ENCODE peak calls at places on chromosome 19, in nine cellular contexts. J is body of pancreas; C is GM23248; S is left lung; V is K562; B is heart right ventricle; U is naive thymus-derived CD4-positive, alpha-beta T cell; N is uterus; R is PC-3. E is an unnamed sample.

GRCh38 chr19:41745761-41746160 is 9.6 kb upstream of the CEACAM6 start:
- DNase-seq in R (no peak), N (no peak), B (no peak), S (no peak), U (no peak), J (no peak), V (no peak), C (no peak), E (no peak)

GRCh38 chr19:42467437-42467760 is 24.7 kb upstream of the CXCL17 start:
- DNase-seq in R (no peak), U (no peak), N (no peak), B (no peak), S (no peak), V (no peak), J (no peak), C (no peak), E (no peak)

GRCh38 chr19:58409010-58409790 is 751 bp downstream of the ZNF584 start:
- DNase-seq in N (no peak), R (peak; percentile 56), U (no peak), V (no peak), J (no peak), B (no peak), S (no peak), C (peak; percentile 67), E (no peak)

GRCh38 chr19:17757125-17757524 is 5.8 kb downstream of the FCHO1 start:
- DNase-seq in V (no peak), J (peak; percentile 77), U (no peak), B (peak; percentile 61), R (peak; percentile 79), N (peak; percentile 53), S (peak; percentile 83), C (peak; percentile 63), E (no peak)

GRCh38 chr19:11197291-11198174 is at the start of gene KANK2:
- DNase-seq in J (peak; percentile 94), S (peak; percentile 94), N (peak; percentile 89), C (peak; percentile 90), U (peak; percentile 53), V (peak; percentile 97), R (peak; percentile 91), B (peak; percentile 82), E (peak; percentile 70)

GRCh38 chr19:2551172-2551863 is 75.4 kb downstream of the GADD45B start:
- DNase-seq in U (no peak), V (no peak), B (no peak), C (no peak), S (peak; percentile 10), N (no peak), R (no peak), J (no peak), E (no peak)

GRCh38 chr19:36377541-36378178 is 1.3 kb downstream of the ZFP14 start:
- DNase-seq in R (no peak), U (no peak), C (peak; percentile 15), S (no peak), V (no peak), J (no peak), B (no peak), N (no peak), E (no peak)

GRCh38 chr19:10516671-10517286 is 468 bp downstream of the S1PR5 start:
- DNase-seq in V (no peak), U (no peak), N (no peak), S (no peak), R (no peak), J (peak; percentile 27), B (no peak), C (peak; percentile 48), E (no peak)

GRCh38 chr19:661427-662196 is 1.4 kb downstream of the RNF126 start:
- DNase-seq in R (no peak), U (peak; percentile 70), N (no peak), C (peak; percentile 68), V (no peak), B (no peak), J (no peak), S (no peak), E (peak; percentile 76)

GRCh38 chr19:13846533-13847032 is 30.4 kb upstream of the NANOS3 start:
- DNase-seq in R (peak; percentile 95), U (peak; percentile 98), N (peak; percentile 80), B (peak; percentile 92), C (peak; percentile 96), J (peak; percentile 86), S (peak; percentile 98), V (peak; percentile 74), E (peak; percentile 99)

GRCh38 chr19:55400281-55401087 is 7.1 kb downstream of the UBE2S start:
- DNase-seq in U (no peak), C (no peak), J (no peak), B (no peak), R (no peak), S (no peak), V (no peak), N (no peak), E (no peak)

GRCh38 chr19:11024259-11024658 is 63.4 kb downstream of the SMARCA4 start:
- DNase-seq in C (no peak), J (no peak), B (no peak), S (no peak), V (no peak), U (no peak), R (no peak), N (no peak), E (no peak)

GRCh38 chr19:57850553-57851017 is 926 bp downstream of the ZNF587 start:
- DNase-seq in N (no peak), S (no peak), B (peak; percentile 11), C (peak; percentile 63), U (no peak), J (peak; percentile 19), V (peak; percentile 41), R (peak; percentile 73), E (no peak)

GRCh38 chr19:16621165-16621800 is 6.7 kb downstream of the MED26 start:
- DNase-seq in S (no peak), B (no peak), N (no peak), J (no peak), U (no peak), V (no peak), C (no peak), R (no peak), E (no peak)

GRCh38 chr19:40265055-40265762 is 19.9 kb downstream of the AKT2 start:
- DNase-seq in U (no peak), C (no peak), B (no peak), J (no peak), S (no peak), N (no peak), V (no peak), R (no peak), E (no peak)

GRCh38 chr19:40264314-40265054 is 20.7 kb downstream of the AKT2 start:
- DNase-seq in R (no peak), V (no peak), C (no peak), U (no peak), S (no peak), N (no peak), B (no peak), J (no peak), E (no peak)

GRCh38 chr19:40263440-40264313 is 21.5 kb downstream of the AKT2 start:
- DNase-seq in U (no peak), B (no peak), V (no peak), C (no peak), N (no peak), S (no peak), R (no peak), J (no peak), E (no peak)

GRCh38 chr19:40265763-40266099 is 19.4 kb downstream of the AKT2 start:
- DNase-seq in N (no peak), V (no peak), S (no peak), J (no peak), B (no peak), C (no peak), R (no peak), U (no peak), E (no peak)

GRCh38 chr19:40262422-40262821 is 22.7 kb downstream of the AKT2 start:
- DNase-seq in U (no peak), C (no peak), N (no peak), B (no peak), J (no peak), S (no peak), R (no peak), V (no peak), E (no peak)
- H3K4me3 ChIP-seq in U (no peak overlapping the region), C (no peak overlapping the region), N (no peak overlapping the region), B (no peak overlapping the region), J (no peak overlapping the region), S (no peak overlapping the region), R (no peak overlapping the region), V (no peak overlapping the region), E (no peak overlapping the region)

DNA sequence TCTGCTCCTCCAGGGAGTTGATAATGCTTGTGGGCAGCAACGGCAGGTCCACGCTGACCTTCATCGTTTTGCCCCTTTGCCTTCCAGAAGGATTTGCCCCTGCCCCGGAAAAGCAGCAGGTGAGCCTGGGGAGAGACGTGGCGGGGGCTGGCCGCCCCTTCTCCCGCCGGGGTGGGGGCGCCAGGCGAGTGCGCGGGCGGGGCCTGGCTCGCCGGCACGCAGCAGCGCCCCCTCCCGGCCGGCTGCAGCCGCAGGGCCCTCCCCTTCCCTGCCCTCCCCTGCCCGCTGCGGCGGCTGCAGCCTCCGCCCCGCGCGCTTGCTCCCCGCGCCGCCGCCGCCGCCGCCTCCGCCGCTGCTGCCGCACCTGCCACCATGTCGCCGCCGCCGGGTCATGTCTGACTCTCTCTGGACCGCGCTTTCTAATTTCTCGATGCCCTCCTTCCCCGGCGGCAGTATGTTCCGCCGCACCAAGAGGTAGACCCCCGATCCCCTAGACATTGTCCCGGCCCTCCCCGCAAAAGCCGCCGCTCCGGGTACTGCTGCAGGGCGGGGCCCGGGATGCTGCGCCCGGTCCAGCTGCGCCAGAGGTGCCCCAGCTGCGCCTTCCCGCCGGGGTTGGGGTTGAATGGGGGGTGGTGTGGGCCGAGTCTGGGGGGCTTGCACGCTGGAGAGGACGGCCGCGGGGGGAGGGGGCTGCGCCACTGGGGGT is at the start of gene MAST1:
- DNase-seq in B (no peak), J (peak; percentile 36), V (peak; percentile 79), N (no peak), U (peak; percentile 37), R (peak; percentile 80), S (peak; percentile 81), C (peak; percentile 68), E (peak; percentile 48)
- H3K4me1 ChIP-seq in B (peaks cover 20% of the 10 kb centered on the region), J (peaks cover 33% of the 10 kb centered on the region), V (peaks cover 66% of the 10 kb centered on the region), N (no peaks in the 10 kb centered on the region), U (peaks cover 11% of the 10 kb centered on the region), R (peaks cover 17% of the 10 kb centered on the region), S (peaks cover 4% of the 10 kb centered on the region), C (no peaks in the 10 kb centered on the region), E (peaks cover 25% of the 10 kb centered on the region)

GRCh38 chr19:49064768-49065611 is at the start of gene NTF4:
- DNase-seq in B (no peak), S (no peak), C (peak; percentile 50), N (no peak), V (peak; percentile 74), J (peak; percentile 39), R (peak; percentile 23), U (no peak), E (no peak)
- H3K4me3 ChIP-seq in B (peak within 1 kb of the TSS; percentile 28), S (peak within 1 kb of the TSS; percentile 14), C (peak within 1 kb of the TSS; percentile 57), N (no peak within 1 kb of the TSS), V (no peak within 1 kb of the TSS), J (no peak within 1 kb of the TSS), R (peak within 1 kb of the TSS; percentile 37), U (no peak within 1 kb of the TSS), E (no peak within 1 kb of the TSS)

DNA sequence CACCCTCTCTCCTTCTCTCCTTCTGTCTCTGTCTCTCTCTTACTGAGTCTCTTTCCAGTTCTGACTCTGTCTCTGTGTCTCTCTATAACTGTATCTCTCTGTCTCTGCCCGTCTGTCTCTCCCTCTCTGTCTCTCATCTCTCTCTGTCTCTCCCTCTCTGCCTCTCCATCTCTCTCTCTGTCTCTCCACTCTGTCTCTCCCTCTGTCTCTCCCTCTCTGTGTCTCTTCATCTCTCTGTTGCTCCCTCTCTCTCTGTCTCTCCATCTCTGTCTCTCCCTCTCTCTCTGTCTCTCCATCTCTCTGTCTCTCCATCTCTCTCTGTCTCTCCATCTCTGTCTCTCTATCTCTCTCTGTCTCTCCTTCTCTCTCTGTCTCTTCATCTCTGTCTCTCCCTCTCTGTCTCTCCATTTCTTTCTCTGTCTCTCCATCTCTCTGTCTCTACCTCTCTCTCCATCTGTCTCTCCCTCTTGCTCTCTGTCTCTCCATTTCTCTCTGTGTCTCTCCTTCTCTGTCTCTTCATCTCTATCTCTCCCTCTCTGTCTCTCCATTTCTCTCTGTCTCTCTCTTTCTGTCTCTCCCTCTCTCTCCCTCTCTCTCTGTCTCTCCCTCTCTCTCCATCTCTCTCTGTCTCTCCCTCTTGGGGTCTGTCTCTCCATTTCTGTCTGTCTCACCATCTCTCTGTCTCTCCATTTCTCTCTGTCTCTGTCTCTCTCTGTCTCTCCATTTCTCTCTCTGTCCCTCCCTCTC is 3.3 kb upstream of the MEIS3 start:
- DNase-seq in J (no peak), R (no peak), B (no peak), C (no peak), N (no peak), V (no peak), U (no peak), S (no peak), E (no peak)
- H3K4me1 ChIP-seq in J (peaks cover 3% of the 10 kb centered on the region), R (peaks cover 3% of the 10 kb centered on the region), B (no peaks in the 10 kb centered on the region), C (peaks cover 6% of the 10 kb centered on the region), N (peaks cover 5% of the 10 kb centered on the region), V (peaks cover 46% of the 10 kb centered on the region), U (no peaks in the 10 kb centered on the region), S (no peaks in the 10 kb centered on the region), E (peaks cover 36% of the 10 kb centered on the region)

E was measured in CD8-positive, alpha-beta memory T cell.